ENCODE peak calls at places on chromosomes 16 and 17, in five cellular contexts. U, O, Z, L and P are unnamed samples.

GRCh38 chr17:49240619-49241018 is 10.0 kb upstream of the PHOSPHO1 start:
- DNase-seq in U (no peak), Z (no peak), O (no peak), L (no peak), P (no peak)

GRCh38 chr16:20359997-20360396 is 7.5 kb upstream of the UMOD start:
- DNase-seq in O (no peak), Z (no peak), L (no peak), U (no peak), P (no peak)

GRCh38 chr17:16877102-16877501 is 94.8 kb downstream of the TNFRSF13B start:
- DNase-seq in O (no peak), L (no peak), Z (no peak), U (no peak), P (no peak)

GRCh38 chr16:11585460-11586374 is 1.0 kb downstream of the LITAF start:
- DNase-seq in L (peak; percentile 42), O (no peak), Z (peak; percentile 42), U (no peak), P (no peak)

GRCh38 chr17:29070795-29071194 is 27.9 kb downstream of the PIPOX start:
- DNase-seq in U (no peak), Z (no peak), L (no peak), O (no peak), P (no peak)

GRCh38 chr17:40451420-40451819 is 8.2 kb downstream of the IGFBP4 start:
- DNase-seq in U (no peak), L (peak; percentile 89), Z (no peak), O (peak; percentile 84), P (no peak)

GRCh38 chr17:78121801-78122220 is 6.7 kb downstream of the TMC6 start:
- DNase-seq in L (no peak), O (no peak), U (no peak), Z (no peak), P (no peak)

GRCh38 chr16:60929-61878 is 7.6 kb downstream of the SNRNP25 start:
- DNase-seq in L (no peak), U (no peak), Z (no peak), O (no peak), P (no peak)

GRCh38 chr16:23508589-23509440 is 1.5 kb downstream of the GGA2 start:
- DNase-seq in U (no peak), O (no peak), L (no peak), Z (no peak), P (no peak)

GRCh38 chr16:20280259-20280658 is 47.1 kb downstream of the GP2 start:
- DNase-seq in L (no peak), Z (no peak), O (no peak), U (no peak), P (no peak)

GRCh38 chr17:82188001-82188961 is 24.4 kb downstream of the CCDC57 start:
- DNase-seq in Z (no peak), L (no peak), U (no peak), O (no peak), P (no peak)

GRCh38 chr17:33949100-33949499 is 306.0 kb upstream of the CCL2 start:
- DNase-seq in U (no peak), Z (no peak), L (no peak), O (no peak), P (no peak)
- TF ChIP-seq CTCF in U (no peak), Z (peak; percentile 10), L (no peak), O (peak; percentile 8), P (no peak)

GRCh38 chr16:49354991-49355390 is 18.6 kb upstream of the C16orf78 start:
- DNase-seq in O (no peak), L (no peak), Z (no peak), U (no peak), P (no peak)

GRCh38 chr16:49353650-49354049 is 20.0 kb upstream of the C16orf78 start:
- DNase-seq in O (no peak), U (no peak), Z (no peak), L (no peak), P (no peak)

GRCh38 chr16:49351119-49351518 is 22.5 kb upstream of the C16orf78 start:
- DNase-seq in L (no peak), O (no peak), U (no peak), Z (no peak), P (no peak)

GRCh38 chr16:49354101-49354500 is 19.5 kb upstream of the C16orf78 start:
- DNase-seq in Z (no peak), U (no peak), O (no peak), L (no peak), P (no peak)

DNA sequence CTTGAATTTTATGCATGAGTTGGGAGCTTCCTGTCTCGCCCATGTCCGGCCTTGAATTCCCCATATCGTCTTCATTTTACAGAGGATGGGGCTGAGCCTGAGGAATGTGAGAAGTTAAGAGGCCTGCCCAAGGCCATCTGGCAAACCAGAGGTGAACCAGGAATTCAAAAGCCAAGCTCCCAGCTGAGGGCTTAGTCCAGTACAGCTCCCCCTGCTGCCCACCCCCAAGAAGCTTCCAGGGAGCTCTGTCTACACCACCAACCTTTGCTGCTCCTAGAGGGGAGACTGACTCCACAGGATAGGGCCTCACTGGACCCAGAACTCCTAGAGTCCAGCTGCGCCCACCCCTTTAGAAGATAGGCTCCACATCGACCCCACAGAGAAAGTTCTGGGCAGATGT is 20.7 kb upstream of the C16orf78 start:
- DNase-seq in L (no peak), O (no peak), U (no peak), Z (no peak), P (no peak)
- TF ChIP-seq CTCF in L (no peak), O (peak; percentile 31), U (no peak), Z (no peak), P (no peak)

GRCh38 chr17:5481451-5481850 is 4.5 kb downstream of the DERL2 start:
- DNase-seq in L (no peak), U (no peak), O (no peak), Z (no peak), P (no peak)

GRCh38 chr17:5488752-5489151 is 2.4 kb downstream of the MIS12 start:
- DNase-seq in O (no peak), U (no peak), Z (no peak), L (no peak), P (no peak)

GRCh38 chr17:5485270-5486205 is at the start of gene DERL2:
- DNase-seq in U (peak; percentile 45), L (no peak), O (no peak), Z (no peak), P (no peak)

DNA sequence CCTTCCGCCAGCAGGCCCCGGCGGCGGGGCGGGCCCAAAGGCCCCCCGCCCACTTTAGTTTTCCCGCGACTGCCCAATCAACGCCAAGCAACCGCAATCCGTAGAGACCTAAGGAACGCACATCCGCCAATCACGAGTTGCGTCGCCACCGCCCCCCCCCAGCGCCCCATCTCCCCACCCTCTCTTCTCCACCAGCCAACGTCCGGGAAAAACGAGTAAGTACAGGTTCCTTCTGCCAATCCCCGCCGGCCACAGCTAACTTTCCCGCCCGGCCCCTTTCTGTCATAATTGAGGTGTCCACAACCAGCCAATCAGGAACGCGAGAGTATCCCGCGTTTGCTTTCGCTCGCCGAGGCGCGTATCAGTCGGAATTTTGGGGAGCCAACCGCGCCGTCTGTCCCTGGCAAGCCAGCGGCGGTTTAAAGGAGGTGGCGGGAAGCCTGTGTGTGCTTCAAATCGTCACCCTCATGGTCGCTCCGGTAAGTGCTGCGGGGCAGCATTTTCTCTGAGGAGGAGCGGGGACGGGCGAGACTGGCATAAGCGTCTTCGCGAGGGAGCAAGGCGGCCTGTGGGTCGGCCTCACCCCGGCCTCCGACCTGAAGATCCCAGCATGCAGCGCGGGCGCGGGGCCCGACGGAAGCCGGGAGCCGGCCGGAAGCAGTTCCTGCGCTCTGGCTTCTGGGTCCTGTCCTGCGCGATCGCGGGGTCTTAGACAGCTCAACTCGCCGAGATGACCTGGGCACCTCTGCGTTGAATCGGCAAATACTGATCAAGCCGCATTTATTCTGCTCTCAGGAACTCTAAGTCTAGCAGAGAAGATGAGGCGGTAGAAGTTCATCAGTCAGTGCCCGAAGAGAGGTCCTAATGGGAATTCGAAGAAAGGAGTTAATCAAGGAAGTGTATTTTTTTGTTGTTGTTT is at the start of gene MIS12:
- DNase-seq in U (peak; percentile 99), L (peak; percentile 99), O (peak; percentile 98), Z (peak; percentile 98), P (peak; percentile 98)
- TF ChIP-seq CTCF in U (no peak), L (no peak), O (no peak), Z (no peak), P (no peak)

GRCh38 chr17:58007781-58008706 is 998 bp upstream of the SRSF1 start:
- DNase-seq in L (no peak), Z (no peak), U (no peak), O (no peak), P (no peak)
- TF ChIP-seq CTCF in L (no peak), Z (no peak), U (no peak), O (no peak), P (no peak)